ENCODE peak calls at places on chromosomes 1 and 21, in four cellular contexts. One of them, this sample, is unnamed.
A peak's percentile ranks its signal among the peaks of the same experiment; 100 is the strongest.

GRCh38 chr1:239706245-239706892 is 320.0 kb downstream of the CHRM3 start:
- DNase-seq in stromal cell of bone marrow: no peak
- DNase-seq in T follicular helper cell: no peak
- DNase-seq in HTR-8/SVneo: no peak
- DNase-seq in this sample: no peak

GRCh38 chr1:227453962-227454361 is 109.4 kb upstream of the ZNF678 start:
- DNase-seq in T follicular helper cell: no peak
- DNase-seq in stromal cell of bone marrow: no peak
- DNase-seq in HTR-8/SVneo: no peak
- DNase-seq in this sample: no peak

GRCh38 chr1:29686012-29686930 is 449.9 kb downstream of the PTPRU start:
- DNase-seq in T follicular helper cell: no peak
- DNase-seq in HTR-8/SVneo: no peak
- DNase-seq in stromal cell of bone marrow: no peak
- DNase-seq in this sample: no peak

GRCh38 chr1:156086256-156086662 is 4.0 kb upstream of the MEX3A start:
- DNase-seq in stromal cell of bone marrow: no peak
- DNase-seq in T follicular helper cell: no peak
- DNase-seq in HTR-8/SVneo: no peak
- DNase-seq in this sample: no peak

GRCh38 chr1:229430761-229431269 is 3.1 kb downstream of the ACTA1 start:
- DNase-seq in T follicular helper cell: no peak
- DNase-seq in stromal cell of bone marrow: peak; percentile 18
- DNase-seq in HTR-8/SVneo: peak; percentile 69
- DNase-seq in this sample: no peak

GRCh38 chr1:87555366-87555765 is 226.7 kb downstream of the LMO4 start:
- DNase-seq in T follicular helper cell: no peak
- DNase-seq in HTR-8/SVneo: no peak
- DNase-seq in stromal cell of bone marrow: no peak
- DNase-seq in this sample: no peak

GRCh38 chr1:114330451-114330983 is 176.8 kb upstream of the SYT6 start:
- DNase-seq in stromal cell of bone marrow: no peak
- DNase-seq in HTR-8/SVneo: no peak
- DNase-seq in T follicular helper cell: no peak
- DNase-seq in this sample: no peak

GRCh38 chr21:27359141-27359540 is 392.3 kb upstream of the ADAMTS5 start:
- DNase-seq in HTR-8/SVneo: peak; percentile 12
- DNase-seq in T follicular helper cell: no peak
- DNase-seq in stromal cell of bone marrow: no peak
- DNase-seq in this sample: no peak

GRCh38 chr1:172322219-172323061 is 98.0 kb upstream of the C1orf105 start:
- DNase-seq in T follicular helper cell: no peak
- DNase-seq in HTR-8/SVneo: peak; percentile 57
- DNase-seq in stromal cell of bone marrow: peak; percentile 84
- DNase-seq in this sample: no peak

GRCh38 chr21:44300262-44300959 is 558 bp downstream of the PFKL start:
- DNase-seq in stromal cell of bone marrow: no peak
- DNase-seq in T follicular helper cell: peak; percentile 43
- DNase-seq in HTR-8/SVneo: peak; percentile 45
- DNase-seq in this sample: peak; percentile 44

GRCh38 chr1:65256860-65257719 is 52.3 kb upstream of the DNAJC6 start:
- DNase-seq in stromal cell of bone marrow: no peak
- DNase-seq in HTR-8/SVneo: no peak
- DNase-seq in T follicular helper cell: no peak
- DNase-seq in this sample: no peak

GRCh38 chr1:103459385-103459784 is 66.1 kb upstream of the RNPC3 start:
- DNase-seq in T follicular helper cell: no peak
- DNase-seq in HTR-8/SVneo: no peak
- DNase-seq in stromal cell of bone marrow: peak; percentile 45
- DNase-seq in this sample: peak; percentile 0

GRCh38 chr1:201296371-201296770 is 13.1 kb downstream of the PKP1 start:
- DNase-seq in stromal cell of bone marrow: no peak
- DNase-seq in T follicular helper cell: no peak
- DNase-seq in HTR-8/SVneo: no peak
- DNase-seq in this sample: no peak

GRCh38 chr1:117161887-117162286 is 40.3 kb upstream of the TRIM45 start:
- DNase-seq in T follicular helper cell: no peak
- DNase-seq in stromal cell of bone marrow: no peak
- DNase-seq in HTR-8/SVneo: no peak
- DNase-seq in this sample: no peak

GRCh38 chr1:56430141-56430839 is 149.1 kb downstream of the PLPP3 start:
- DNase-seq in stromal cell of bone marrow: no peak
- DNase-seq in HTR-8/SVneo: no peak
- DNase-seq in T follicular helper cell: no peak
- DNase-seq in this sample: no peak

GRCh38 chr1:77375990-77376389 is 94.2 kb downstream of the AK5 start:
- DNase-seq in T follicular helper cell: no peak
- DNase-seq in HTR-8/SVneo: no peak
- DNase-seq in stromal cell of bone marrow: no peak
- DNase-seq in this sample: no peak

GRCh38 chr1:46394872-46395465 is 852 bp downstream of the FAAH start:
- DNase-seq in T follicular helper cell: no peak
- DNase-seq in HTR-8/SVneo: no peak
- DNase-seq in stromal cell of bone marrow: no peak
- DNase-seq in this sample: no peak

GRCh38 chr1:208007938-208008342 is 97.0 kb upstream of the CD34 start:
- DNase-seq in T follicular helper cell: no peak
- DNase-seq in stromal cell of bone marrow: peak; percentile 67
- DNase-seq in HTR-8/SVneo: peak; percentile 34
- DNase-seq in this sample: no peak

GRCh38 chr1:152143147-152143845 is 15.7 kb downstream of the RPTN start:
- DNase-seq in stromal cell of bone marrow: no peak
- DNase-seq in T follicular helper cell: no peak
- DNase-seq in HTR-8/SVneo: no peak
- DNase-seq in this sample: no peak

GRCh38 chr1:204568576-204569206 is 52.5 kb downstream of the MDM4 start:
- DNase-seq in HTR-8/SVneo: no peak
- DNase-seq in T follicular helper cell: no peak
- DNase-seq in stromal cell of bone marrow: no peak
- DNase-seq in this sample: no peak

GRCh38 chr1:150928286-150928685 is 2.1 kb downstream of the SETDB1 start:
- DNase-seq in T follicular helper cell: no peak
- DNase-seq in HTR-8/SVneo: no peak
- DNase-seq in stromal cell of bone marrow: no peak
- DNase-seq in this sample: no peak

GRCh38 chr1:243345205-243345604 is 89.4 kb downstream of the SDCCAG8 start:
- DNase-seq in T follicular helper cell: no peak
- DNase-seq in HTR-8/SVneo: no peak
- DNase-seq in stromal cell of bone marrow: no peak
- DNase-seq in this sample: peak; percentile 19

GRCh38 chr1:8097077-8097799 is 71.1 kb upstream of the ERRFI1 start:
- DNase-seq in stromal cell of bone marrow: peak; percentile 86
- DNase-seq in T follicular helper cell: no peak
- DNase-seq in HTR-8/SVneo: no peak
- DNase-seq in this sample: no peak

GRCh38 chr1:230231739-230232075 is 164.7 kb downstream of the GALNT2 start:
- DNase-seq in T follicular helper cell: no peak
- DNase-seq in HTR-8/SVneo: no peak
- DNase-seq in stromal cell of bone marrow: peak; percentile 45
- DNase-seq in this sample: no peak

GRCh38 chr1:93033029-93033428 is 46.1 kb upstream of the MTF2 start:
- DNase-seq in T follicular helper cell: no peak
- DNase-seq in HTR-8/SVneo: no peak
- DNase-seq in stromal cell of bone marrow: no peak
- DNase-seq in this sample: no peak

GRCh38 chr1:54280652-54281051 is 80.7 kb downstream of the MRPL37 start:
- DNase-seq in HTR-8/SVneo: no peak
- DNase-seq in stromal cell of bone marrow: no peak
- DNase-seq in T follicular helper cell: no peak
- DNase-seq in this sample: no peak

GRCh38 chr1:86703696-86704455 is 500 bp upstream of the SH3GLB1 start:
- DNase-seq in T follicular helper cell: peak; percentile 14
- DNase-seq in HTR-8/SVneo: no peak
- DNase-seq in stromal cell of bone marrow: no peak
- DNase-seq in this sample: peak; percentile 67

GRCh38 chr1:205438213-205439158 is 16.6 kb upstream of the LEMD1 start:
- DNase-seq in HTR-8/SVneo: peak; percentile 70
- DNase-seq in T follicular helper cell: no peak
- DNase-seq in stromal cell of bone marrow: peak; percentile 18
- DNase-seq in this sample: peak; percentile 68

GRCh38 chr1:8351693-8352470 is 34.0 kb downstream of the SLC45A1 start:
- DNase-seq in T follicular helper cell: no peak
- DNase-seq in stromal cell of bone marrow: no peak
- DNase-seq in HTR-8/SVneo: no peak
- DNase-seq in this sample: no peak

GRCh38 chr1:99969260-99969728 is 502 bp upstream of the SLC35A3 start:
- DNase-seq in stromal cell of bone marrow: no peak
- DNase-seq in HTR-8/SVneo: no peak
- DNase-seq in T follicular helper cell: no peak
- DNase-seq in this sample: no peak

GRCh38 chr1:147892731-147893214 is 9.8 kb upstream of the GJA8 start:
- DNase-seq in T follicular helper cell: peak; percentile 4
- DNase-seq in HTR-8/SVneo: peak; percentile 34
- DNase-seq in stromal cell of bone marrow: peak; percentile 32
- DNase-seq in this sample: peak; percentile 23

GRCh38 chr1:53246261-53247134 is 8.2 kb upstream of the MAGOH start:
- DNase-seq in HTR-8/SVneo: no peak
- DNase-seq in T follicular helper cell: no peak
- DNase-seq in stromal cell of bone marrow: no peak
- DNase-seq in this sample: no peak

GRCh38 chr1:156845055-156845952 is 13.6 kb downstream of the INSRR start:
- DNase-seq in HTR-8/SVneo: no peak
- DNase-seq in stromal cell of bone marrow: no peak
- DNase-seq in T follicular helper cell: peak; percentile 26
- DNase-seq in this sample: no peak

GRCh38 chr1:83931658-83932253 is 67.2 kb downstream of the TTLL7 start:
- DNase-seq in HTR-8/SVneo: peak; percentile 35
- DNase-seq in stromal cell of bone marrow: peak; percentile 47
- DNase-seq in T follicular helper cell: no peak
- DNase-seq in this sample: peak; percentile 76

GRCh38 chr1:242569867-242570266 is 45.4 kb upstream of the PLD5 start:
- DNase-seq in T follicular helper cell: no peak
- DNase-seq in HTR-8/SVneo: no peak
- DNase-seq in stromal cell of bone marrow: no peak
- DNase-seq in this sample: no peak

GRCh38 chr1:62433861-62434611 is 2.8 kb upstream of the USP1 start:
- DNase-seq in stromal cell of bone marrow: no peak
- DNase-seq in T follicular helper cell: no peak
- DNase-seq in HTR-8/SVneo: no peak
- DNase-seq in this sample: no peak

GRCh38 chr1:2496087-2496622 is 20.1 kb downstream of the PLCH2 start:
- DNase-seq in T follicular helper cell: no peak
- DNase-seq in HTR-8/SVneo: no peak
- DNase-seq in stromal cell of bone marrow: no peak
- DNase-seq in this sample: no peak

GRCh38 chr1:27527223-27527856 is 37.4 kb upstream of the WASF2 start:
- DNase-seq in T follicular helper cell: peak; percentile 48
- DNase-seq in HTR-8/SVneo: no peak
- DNase-seq in stromal cell of bone marrow: no peak
- DNase-seq in this sample: no peak

This sample was measured in putamen.